ENCODE peak calls at places on chromosome 3, in nine cellular contexts. T is CD8-positive, alpha-beta memory T cell; V is Caco-2; U is aorta; B is body of pancreas; S is right cardiac atrium; O is fibroblast of lung; G is prostate gland; Q is psoas muscle. P is an unnamed sample. For H3K4me1 and H3K9me3, the result is how much of the 10 kb centered on the place peaks cover.

GRCh38 chr3:146345900-146346299 is 95.0 kb upstream of the PLSCR4 start:
- DNase-seq in T (no peak), V (no peak), U (no peak), B (no peak), S (no peak), O (no peak), G (no peak), Q (no peak), P (no peak)

GRCh38 chr3:128410669-128411573 is 55.8 kb downstream of the DNAJB8 start:
- DNase-seq in T (no peak), V (no peak), U (no peak), B (peak), S (no peak), O (no peak), G (no peak), Q (no peak), P (no peak)

GRCh38 chr3:124261301-124261700 is 269.4 kb upstream of the ROPN1 start:
- DNase-seq in T (no peak), V (no peak), U (no peak), B (no peak), S (no peak), O (peak), G (no peak), Q (no peak), P (no peak)

GRCh38 chr3:31277582-31277981 is 255.1 kb upstream of the STT3B start:
- DNase-seq in T (no peak), V (no peak), U (no peak), B (no peak), S (no peak), O (no peak), G (no peak), Q (no peak), P (no peak)

GRCh38 chr3:105254154-105254553 is 112.6 kb upstream of the ALCAM start:
- DNase-seq in T (no peak), V (no peak), U (no peak), B (no peak), S (no peak), O (no peak), G (no peak), Q (no peak), P (no peak)

GRCh38 chr3:157263027-157263426 is 103.1 kb upstream of the CCNL1 start:
- DNase-seq in T (no peak), V (no peak), U (no peak), B (no peak), S (no peak), O (no peak), G (no peak), Q (no peak), P (no peak)

GRCh38 chr3:165532851-165533250 is 304.4 kb downstream of the BCHE start:
- DNase-seq in T (no peak), V (no peak), U (no peak), B (no peak), S (no peak), O (no peak), G (no peak), Q (no peak), P (no peak)

GRCh38 chr3:170320471-170321121 is 36.9 kb upstream of the SKIL start:
- DNase-seq in T (no peak), V (peak), U (no peak), B (no peak), S (no peak), O (no peak), G (no peak), Q (no peak), P (no peak)

GRCh38 chr3:170907519-170908234 is 760 bp downstream of the EIF5A2 start:
- DNase-seq in T (no peak), V (peak), U (no peak), B (no peak), S (peak), O (peak), G (no peak), Q (no peak), P (no peak)

GRCh38 chr3:37626722-37627565 is 234.7 kb upstream of the CTDSPL start:
- DNase-seq in T (no peak), V (no peak), U (no peak), B (no peak), S (no peak), O (no peak), G (no peak), Q (no peak), P (no peak)

GRCh38 chr3:17135696-17136095 is 250.9 kb downstream of the PLCL2 start:
- DNase-seq in T (no peak), V (no peak), U (no peak), B (no peak), S (no peak), O (no peak), G (no peak), Q (no peak), P (no peak)

GRCh38 chr3:147419062-147419701 is 10.0 kb downstream of the ZIC1 start:
- DNase-seq in T (no peak), V (no peak), U (peak), B (peak), S (no peak), O (peak), G (no peak), Q (peak), P (peak)

GRCh38 chr3:153273767-153274443 is 111.9 kb downstream of the RAP2B start:
- DNase-seq in T (no peak), V (no peak), U (no peak), B (no peak), S (no peak), O (peak), G (no peak), Q (no peak), P (no peak)

GRCh38 chr3:30847589-30847988 is 46.9 kb downstream of the GADL1 start:
- DNase-seq in T (no peak), V (no peak), U (no peak), B (no peak), S (no peak), O (peak), G (no peak), Q (no peak), P (no peak)

GRCh38 chr3:184260571-184261269 is 633 bp downstream of the CAMK2N2 start:
- DNase-seq in T (no peak), V (no peak), U (no peak), B (peak), S (no peak), O (no peak), G (no peak), Q (no peak), P (no peak)

GRCh38 chr3:186909078-186909853 is 21.1 kb upstream of the ST6GAL1 start:
- DNase-seq in T (peak), V (no peak), U (no peak), B (no peak), S (peak), O (no peak), G (no peak), Q (no peak), P (no peak)

GRCh38 chr3:142447308-142447851 is 457 bp downstream of the XRN1 start:
- DNase-seq in T (peak), V (peak), U (peak), B (peak), S (no peak), O (peak), G (peak), Q (peak), P (peak)

GRCh38 chr3:196287066-196287404 is 491 bp downstream of the PCYT1A start:
- DNase-seq in T (no peak), V (no peak), U (no peak), B (no peak), S (peak), O (peak), G (no peak), Q (no peak), P (peak)

GRCh38 chr3:31743690-31744089 is 211.0 kb downstream of the STT3B start:
- DNase-seq in T (no peak), V (no peak), U (no peak), B (no peak), S (no peak), O (no peak), G (no peak), Q (no peak), P (no peak)

GRCh38 chr3:115800489-115801080 is 177.3 kb downstream of the GAP43 start:
- DNase-seq in T (no peak), V (no peak), U (no peak), B (no peak), S (no peak), O (peak), G (no peak), Q (no peak), P (no peak)

DNA sequence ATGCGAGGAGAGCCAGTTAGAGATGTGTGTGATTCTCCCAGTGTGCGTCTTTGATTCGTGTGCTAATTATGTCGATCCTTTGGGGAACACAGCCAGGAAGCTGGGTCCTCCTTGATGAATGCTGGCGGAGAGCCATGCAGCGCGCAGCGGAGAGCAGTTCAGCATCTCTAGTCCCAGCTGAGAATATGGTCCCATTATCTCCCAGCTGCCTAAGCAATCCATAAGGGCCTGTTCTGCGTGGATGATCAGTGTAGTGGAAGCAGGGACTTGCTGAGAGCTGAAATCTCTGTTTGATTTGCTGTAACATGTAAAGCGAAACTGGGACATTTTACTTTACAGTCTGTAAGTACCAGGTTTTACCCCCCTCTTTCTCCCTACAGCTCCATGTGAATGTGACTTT is 412.7 kb downstream of the CNTN4 start:
- DNase-seq in T (no peak), V (no peak), U (no peak), B (no peak), S (peak), O (no peak), G (no peak), Q (no peak), P (no peak)
- H3K4me3 ChIP-seq in T (no peak), V (no peak), U (no peak), B (no peak), S (no peak), O (no peak), G (no peak), Q (no peak), P (no peak)

DNA sequence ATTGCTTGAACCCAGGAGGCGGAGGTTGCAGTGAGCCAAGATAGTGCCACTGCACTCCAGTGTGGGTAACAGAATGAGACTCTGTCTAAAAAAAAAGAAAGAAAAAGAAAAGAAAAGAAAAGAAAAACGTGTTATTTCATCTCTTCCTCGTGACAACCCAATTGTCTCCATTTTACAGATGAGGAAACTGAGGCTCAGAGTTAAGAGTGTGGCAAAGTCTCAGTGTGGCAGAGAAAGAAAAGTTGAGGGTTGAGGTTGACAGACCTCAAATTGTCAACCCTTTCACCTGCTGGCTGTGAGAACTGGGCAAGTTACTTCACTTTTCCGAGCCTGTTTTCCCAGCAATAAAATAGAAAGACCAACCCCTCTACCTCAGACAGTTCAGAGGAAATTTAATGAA is 59.6 kb downstream of the TM4SF4 start:
- DNase-seq in T (no peak), V (no peak), U (no peak), B (no peak), S (no peak), O (no peak), G (no peak), Q (no peak), P (no peak)
- H3K4me1 ChIP-seq in T (under half), V (under half), U (under half), B (under half), S (under half), O (under half), G (under half), Q (under half), P (under half)

GRCh38 chr3:43353393-43353792 is 67.1 kb downstream of the SNRK start:
- DNase-seq in T (no peak), V (no peak), U (no peak), B (no peak), S (no peak), O (no peak), G (no peak), Q (no peak), P (no peak)
- H3K9me3 ChIP-seq in T (under half), V (under half), U (under half), B (under half), S (under half), O (under half), G (under half), Q (under half), P (under half)

GRCh38 chr3:46351646-46352045 is 2.3 kb upstream of the CCR2 start:
- DNase-seq in T (no peak), V (no peak), U (no peak), B (no peak), S (no peak), O (no peak), G (no peak), Q (no peak), P (no peak)

GRCh38 chr3:46354984-46355383 is 1.1 kb downstream of the CCR2 start:
- DNase-seq in T (no peak), V (no peak), U (no peak), B (no peak), S (no peak), O (no peak), G (no peak), Q (no peak), P (no peak)

GRCh38 chr3:46354478-46354877 is 567 bp downstream of the CCR2 start:
- DNase-seq in T (no peak), V (no peak), U (no peak), B (no peak), S (no peak), O (no peak), G (no peak), Q (no peak), P (no peak)

GRCh38 chr3:46353090-46353489 is 821 bp upstream of the CCR2 start:
- DNase-seq in T (no peak), V (no peak), U (no peak), B (no peak), S (no peak), O (no peak), G (no peak), Q (no peak), P (no peak)

GRCh38 chr3:46353639-46354410 is at the start of gene CCR2:
- DNase-seq in T (no peak), V (no peak), U (no peak), B (no peak), S (no peak), O (no peak), G (no peak), Q (no peak), P (no peak)
- H3K4me3 ChIP-seq in T (peak), V (no peak), U (no peak), B (no peak), S (no peak), O (no peak), G (no peak), Q (no peak), P (no peak)

DNA sequence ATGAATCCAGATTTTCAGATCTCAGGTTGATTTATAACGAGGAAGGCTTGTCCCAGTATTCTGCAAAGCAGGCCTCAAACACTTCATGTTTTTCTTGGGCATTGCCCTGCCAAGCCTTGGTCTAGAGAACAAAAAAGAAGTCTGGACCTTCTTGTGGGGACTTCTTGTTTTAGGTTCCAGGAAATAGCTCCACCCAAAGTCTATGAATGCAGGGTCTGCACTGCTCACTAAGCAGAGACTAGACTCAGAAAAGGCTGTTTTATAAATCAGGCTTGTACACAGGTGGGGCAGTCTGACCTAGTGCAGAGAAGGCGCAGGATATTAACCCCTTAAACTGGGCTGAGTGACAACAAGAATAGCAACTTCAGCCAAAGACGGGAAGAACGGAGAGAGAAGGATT is 44.3 kb downstream of the GLB1 start:
- DNase-seq in T (no peak), V (no peak), U (no peak), B (no peak), S (no peak), O (no peak), G (no peak), Q (no peak), P (no peak)
- H3K4me1 ChIP-seq in T (half or more), V (under half), U (under half), B (under half), S (under half), O (under half), G (under half), Q (under half), P (under half)

GRCh38 chr3:42317137-42317536 is 51.2 kb upstream of the CCK start:
- DNase-seq in T (no peak), V (no peak), U (no peak), B (no peak), S (no peak), O (no peak), G (no peak), Q (no peak), P (no peak)
- H3K9me3 ChIP-seq in T (under half), V (under half), U (under half), B (under half), S (under half), O (under half), G (under half), Q (under half), P (under half)

GRCh38 chr3:78872195-78872594 is 895.6 kb downstream of the ROBO1 start:
- DNase-seq in T (no peak), V (no peak), U (no peak), B (no peak), S (no peak), O (no peak), G (no peak), Q (no peak), P (no peak)
- H3K4me3 ChIP-seq in T (no peak), V (no peak), U (no peak), B (no peak), S (no peak), O (no peak), G (no peak), Q (no peak), P (no peak)